ENCODE peak calls at places on chromosomes 5 and 9, in ten cellular contexts. One of them, this sample, is unnamed.

GRCh38 chr5:55222061-55222818 is 4.9 kb downstream of the MCIDAS start:
- DNase-seq in ovary: no peak
- DNase-seq in IMR-90: no peak
- DNase-seq in heart left ventricle: no peak
- DNase-seq in cardiac muscle cell: no peak
- DNase-seq in A673: no peak
- DNase-seq in effector memory CD4-positive, alpha-beta T cell: no peak
- DNase-seq in SJCRH30: no peak
- DNase-seq in tibial artery: no peak
- DNase-seq in Peyer's patch: no peak
- DNase-seq in this sample: no peak

GRCh38 chr9:95189230-95190098 is 128.0 kb downstream of the FANCC start:
- DNase-seq in ovary: peak; percentile 42
- DNase-seq in IMR-90: peak; percentile 91
- DNase-seq in heart left ventricle: peak; percentile 35
- DNase-seq in cardiac muscle cell: no peak
- DNase-seq in A673: no peak
- DNase-seq in effector memory CD4-positive, alpha-beta T cell: no peak
- DNase-seq in SJCRH30: peak; percentile 40
- DNase-seq in tibial artery: peak; percentile 50
- DNase-seq in Peyer's patch: no peak
- DNase-seq in this sample: no peak

GRCh38 chr9:94950733-94951590 is 224.5 kb downstream of the AOPEP start:
- DNase-seq in ovary: no peak
- DNase-seq in IMR-90: peak; percentile 20
- DNase-seq in heart left ventricle: peak; percentile 45
- DNase-seq in cardiac muscle cell: peak; percentile 67
- DNase-seq in A673: no peak
- DNase-seq in effector memory CD4-positive, alpha-beta T cell: no peak
- DNase-seq in SJCRH30: no peak
- DNase-seq in tibial artery: no peak
- DNase-seq in Peyer's patch: no peak
- DNase-seq in this sample: no peak

GRCh38 chr5:96601811-96602244 is 60.3 kb upstream of the CAST start:
- DNase-seq in ovary: no peak
- DNase-seq in IMR-90: peak; percentile 75
- DNase-seq in heart left ventricle: no peak
- DNase-seq in cardiac muscle cell: peak; percentile 78
- DNase-seq in A673: peak; percentile 85
- DNase-seq in effector memory CD4-positive, alpha-beta T cell: peak; percentile 33
- DNase-seq in SJCRH30: peak; percentile 41
- DNase-seq in tibial artery: peak; percentile 51
- DNase-seq in Peyer's patch: peak; percentile 42
- DNase-seq in this sample: peak; percentile 47

GRCh38 chr5:107542831-107543231 is 127.9 kb downstream of the EFNA5 start:
- DNase-seq in ovary: peak; percentile 61
- DNase-seq in IMR-90: peak; percentile 40
- DNase-seq in heart left ventricle: peak; percentile 87
- DNase-seq in cardiac muscle cell: peak; percentile 26
- DNase-seq in A673: peak; percentile 29
- DNase-seq in effector memory CD4-positive, alpha-beta T cell: no peak
- DNase-seq in SJCRH30: peak; percentile 77
- DNase-seq in tibial artery: peak; percentile 86
- DNase-seq in Peyer's patch: peak; percentile 18
- DNase-seq in this sample: peak; percentile 74

GRCh38 chr5:136198453-136198852 is 5.5 kb upstream of the SMIM32 start:
- DNase-seq in ovary: no peak
- DNase-seq in IMR-90: no peak
- DNase-seq in heart left ventricle: no peak
- DNase-seq in cardiac muscle cell: no peak
- DNase-seq in A673: no peak
- DNase-seq in effector memory CD4-positive, alpha-beta T cell: no peak
- DNase-seq in SJCRH30: no peak
- DNase-seq in tibial artery: no peak
- DNase-seq in Peyer's patch: no peak
- DNase-seq in this sample: peak; percentile 17

GRCh38 chr5:380701-381309 is 59.3 kb downstream of the AHRR start:
- DNase-seq in ovary: no peak
- DNase-seq in IMR-90: no peak
- DNase-seq in heart left ventricle: no peak
- DNase-seq in cardiac muscle cell: no peak
- DNase-seq in A673: no peak
- DNase-seq in effector memory CD4-positive, alpha-beta T cell: no peak
- DNase-seq in SJCRH30: no peak
- DNase-seq in tibial artery: no peak
- DNase-seq in Peyer's patch: no peak
- DNase-seq in this sample: no peak

GRCh38 chr5:98464737-98465330 is 308.6 kb upstream of the RGMB start:
- DNase-seq in ovary: no peak
- DNase-seq in IMR-90: no peak
- DNase-seq in heart left ventricle: no peak
- DNase-seq in cardiac muscle cell: no peak
- DNase-seq in A673: no peak
- DNase-seq in effector memory CD4-positive, alpha-beta T cell: no peak
- DNase-seq in SJCRH30: no peak
- DNase-seq in tibial artery: no peak
- DNase-seq in Peyer's patch: no peak
- DNase-seq in this sample: no peak

GRCh38 chr5:175814676-175815075 is 56.7 kb upstream of the CPLX2 start:
- DNase-seq in ovary: no peak
- DNase-seq in IMR-90: peak; percentile 73
- DNase-seq in heart left ventricle: no peak
- DNase-seq in cardiac muscle cell: no peak
- DNase-seq in A673: peak; percentile 30
- DNase-seq in effector memory CD4-positive, alpha-beta T cell: no peak
- DNase-seq in SJCRH30: peak; percentile 71
- DNase-seq in tibial artery: no peak
- DNase-seq in Peyer's patch: no peak
- DNase-seq in this sample: no peak

GRCh38 chr5:137890850-137891249 is 1.6 kb downstream of the PKD2L2 start:
- DNase-seq in ovary: no peak
- DNase-seq in IMR-90: no peak
- DNase-seq in heart left ventricle: no peak
- DNase-seq in cardiac muscle cell: no peak
- DNase-seq in A673: no peak
- DNase-seq in effector memory CD4-positive, alpha-beta T cell: no peak
- DNase-seq in SJCRH30: no peak
- DNase-seq in tibial artery: no peak
- DNase-seq in Peyer's patch: no peak
- DNase-seq in this sample: no peak

GRCh38 chr5:137888875-137889759 is at the start of gene PKD2L2:
- DNase-seq in ovary: peak; percentile 85
- DNase-seq in IMR-90: peak; percentile 64
- DNase-seq in heart left ventricle: peak; percentile 93
- DNase-seq in cardiac muscle cell: peak; percentile 60
- DNase-seq in A673: peak; percentile 91
- DNase-seq in effector memory CD4-positive, alpha-beta T cell: peak; percentile 68
- DNase-seq in SJCRH30: no peak
- DNase-seq in tibial artery: peak; percentile 67
- DNase-seq in Peyer's patch: peak; percentile 80
- DNase-seq in this sample: peak; percentile 74

GRCh38 chr5:137891849-137892248 is 2.6 kb downstream of the PKD2L2 start:
- DNase-seq in ovary: no peak
- DNase-seq in IMR-90: no peak
- DNase-seq in heart left ventricle: no peak
- DNase-seq in cardiac muscle cell: no peak
- DNase-seq in A673: no peak
- DNase-seq in effector memory CD4-positive, alpha-beta T cell: no peak
- DNase-seq in SJCRH30: no peak
- DNase-seq in tibial artery: no peak
- DNase-seq in Peyer's patch: no peak
- DNase-seq in this sample: no peak

GRCh38 chr5:137887831-137888230 is 1.4 kb upstream of the PKD2L2 start:
- DNase-seq in ovary: no peak
- DNase-seq in IMR-90: no peak
- DNase-seq in heart left ventricle: no peak
- DNase-seq in cardiac muscle cell: no peak
- DNase-seq in A673: no peak
- DNase-seq in effector memory CD4-positive, alpha-beta T cell: no peak
- DNase-seq in SJCRH30: no peak
- DNase-seq in tibial artery: no peak
- DNase-seq in Peyer's patch: no peak
- DNase-seq in this sample: no peak

DNA sequence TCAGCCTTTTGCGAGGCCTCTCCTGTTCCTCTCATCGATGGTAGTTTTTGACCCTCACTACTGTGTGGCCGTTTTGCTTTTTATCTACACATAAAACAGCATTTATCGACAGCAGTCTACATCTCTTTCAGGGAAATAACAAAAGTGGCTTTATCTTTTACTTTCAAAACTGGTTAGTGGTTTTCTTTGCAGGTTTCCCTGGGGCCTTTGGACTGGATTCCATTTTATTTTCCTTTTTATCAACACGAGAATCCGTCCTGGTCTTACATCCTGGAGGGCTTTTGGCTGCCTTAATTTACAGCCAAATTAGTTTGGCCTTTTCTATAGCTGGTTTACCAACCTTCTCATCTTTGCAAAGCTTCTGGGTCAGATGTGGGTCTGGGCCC is 775 bp upstream of the PKD2L2 start:
- DNase-seq in ovary: no peak
- DNase-seq in IMR-90: no peak
- DNase-seq in heart left ventricle: no peak
- DNase-seq in cardiac muscle cell: no peak
- DNase-seq in A673: no peak
- DNase-seq in effector memory CD4-positive, alpha-beta T cell: no peak
- DNase-seq in SJCRH30: no peak
- DNase-seq in tibial artery: no peak
- DNase-seq in Peyer's patch: no peak
- DNase-seq in this sample: no peak
- H3K4me3 ChIP-seq in ovary: peak overlapping the region; percentile 41
- H3K4me3 ChIP-seq in IMR-90: no peak overlapping the region
- H3K4me3 ChIP-seq in heart left ventricle: peak overlapping the region; percentile 72
- H3K4me3 ChIP-seq in cardiac muscle cell: no peak overlapping the region
- H3K4me3 ChIP-seq in A673: no peak overlapping the region
- H3K4me3 ChIP-seq in effector memory CD4-positive, alpha-beta T cell: peak overlapping the region; percentile 69
- H3K4me3 ChIP-seq in SJCRH30: no peak overlapping the region
- H3K4me3 ChIP-seq in tibial artery: peak overlapping the region; percentile 48
- H3K4me3 ChIP-seq in Peyer's patch: peak overlapping the region; percentile 49
- H3K4me3 ChIP-seq in this sample: no peak overlapping the region

DNA sequence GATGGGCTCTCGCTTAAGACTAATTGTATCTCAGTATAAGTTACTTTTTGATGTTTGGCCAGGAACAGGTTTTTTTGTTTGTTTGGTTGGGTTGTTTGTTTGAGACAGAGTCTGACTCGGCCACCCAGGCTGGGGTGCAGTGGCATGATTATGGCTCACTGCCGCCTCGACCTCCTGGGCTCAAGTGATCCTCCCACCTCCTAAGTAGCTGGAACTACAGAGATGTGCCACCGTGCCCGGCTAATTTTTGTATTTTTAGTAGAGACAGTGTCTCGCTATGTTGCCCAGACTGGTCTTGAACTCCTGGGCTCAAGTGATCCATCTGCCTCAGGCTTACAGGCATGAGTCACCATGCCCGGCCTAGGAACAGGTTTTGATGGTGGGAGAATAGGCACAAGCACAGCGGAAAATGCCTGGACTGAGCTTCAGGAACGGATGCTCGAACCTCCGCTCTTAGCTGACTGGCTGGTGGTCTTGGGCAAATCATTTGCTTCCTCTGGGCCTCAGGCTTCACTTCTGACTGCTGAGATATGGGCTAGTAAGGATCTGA is 11.4 kb upstream of the SYNPO start:
- DNase-seq in ovary: no peak
- DNase-seq in IMR-90: no peak
- DNase-seq in heart left ventricle: no peak
- DNase-seq in cardiac muscle cell: no peak
- DNase-seq in A673: no peak
- DNase-seq in effector memory CD4-positive, alpha-beta T cell: no peak
- DNase-seq in SJCRH30: no peak
- DNase-seq in tibial artery: no peak
- DNase-seq in Peyer's patch: no peak
- DNase-seq in this sample: no peak
- H3K4me1 ChIP-seq in ovary: peaks cover 20% of the 10 kb centered on the region
- H3K4me1 ChIP-seq in IMR-90: peaks cover 50% of the 10 kb centered on the region
- H3K4me1 ChIP-seq in heart left ventricle: peaks cover 81% of the 10 kb centered on the region
- H3K4me1 ChIP-seq in cardiac muscle cell: peaks cover 10% of the 10 kb centered on the region
- H3K4me1 ChIP-seq in A673: peaks cover 25% of the 10 kb centered on the region
- H3K4me1 ChIP-seq in effector memory CD4-positive, alpha-beta T cell: peaks cover 9% of the 10 kb centered on the region
- H3K4me1 ChIP-seq in SJCRH30: peaks cover 32% of the 10 kb centered on the region
- H3K4me1 ChIP-seq in tibial artery: peaks cover 74% of the 10 kb centered on the region
- H3K4me1 ChIP-seq in Peyer's patch: peaks cover 30% of the 10 kb centered on the region
- H3K4me1 ChIP-seq in this sample: peaks cover 7% of the 10 kb centered on the region

GRCh38 chr9:37927611-37928551 is 24.0 kb upstream of the SLC25A51 start:
- DNase-seq in ovary: no peak
- DNase-seq in IMR-90: no peak
- DNase-seq in heart left ventricle: no peak
- DNase-seq in cardiac muscle cell: no peak
- DNase-seq in A673: no peak
- DNase-seq in effector memory CD4-positive, alpha-beta T cell: no peak
- DNase-seq in SJCRH30: no peak
- DNase-seq in tibial artery: no peak
- DNase-seq in Peyer's patch: no peak
- DNase-seq in this sample: no peak

GRCh38 chr9:37926737-37927590 is 23.0 kb upstream of the SLC25A51 start:
- DNase-seq in ovary: no peak
- DNase-seq in IMR-90: no peak
- DNase-seq in heart left ventricle: peak; percentile 10
- DNase-seq in cardiac muscle cell: no peak
- DNase-seq in A673: peak; percentile 77
- DNase-seq in effector memory CD4-positive, alpha-beta T cell: no peak
- DNase-seq in SJCRH30: no peak
- DNase-seq in tibial artery: no peak
- DNase-seq in Peyer's patch: no peak
- DNase-seq in this sample: no peak

GRCh38 chr9:37928552-37929430 is 24.9 kb upstream of the SLC25A51 start:
- DNase-seq in ovary: no peak
- DNase-seq in IMR-90: no peak
- DNase-seq in heart left ventricle: no peak
- DNase-seq in cardiac muscle cell: no peak
- DNase-seq in A673: no peak
- DNase-seq in effector memory CD4-positive, alpha-beta T cell: no peak
- DNase-seq in SJCRH30: no peak
- DNase-seq in tibial artery: no peak
- DNase-seq in Peyer's patch: no peak
- DNase-seq in this sample: no peak

GRCh38 chr9:37931586-37931985 is 27.7 kb upstream of the SLC25A51 start:
- DNase-seq in ovary: no peak
- DNase-seq in IMR-90: peak; percentile 66
- DNase-seq in heart left ventricle: no peak
- DNase-seq in cardiac muscle cell: no peak
- DNase-seq in A673: no peak
- DNase-seq in effector memory CD4-positive, alpha-beta T cell: no peak
- DNase-seq in SJCRH30: no peak
- DNase-seq in tibial artery: no peak
- DNase-seq in Peyer's patch: no peak
- DNase-seq in this sample: no peak

GRCh38 chr9:37929441-37929895 is 25.5 kb upstream of the SLC25A51 start:
- DNase-seq in ovary: no peak
- DNase-seq in IMR-90: peak; percentile 66
- DNase-seq in heart left ventricle: no peak
- DNase-seq in cardiac muscle cell: no peak
- DNase-seq in A673: no peak
- DNase-seq in effector memory CD4-positive, alpha-beta T cell: no peak
- DNase-seq in SJCRH30: no peak
- DNase-seq in tibial artery: no peak
- DNase-seq in Peyer's patch: no peak
- DNase-seq in this sample: no peak
- H3K27ac ChIP-seq in ovary: no peak overlapping the region
- H3K27ac ChIP-seq in IMR-90: no peak overlapping the region
- H3K27ac ChIP-seq in heart left ventricle: no peak overlapping the region
- H3K27ac ChIP-seq in cardiac muscle cell: no peak overlapping the region
- H3K27ac ChIP-seq in A673: no peak overlapping the region
- H3K27ac ChIP-seq in effector memory CD4-positive, alpha-beta T cell: no peak overlapping the region
- H3K27ac ChIP-seq in SJCRH30: no peak overlapping the region
- H3K27ac ChIP-seq in tibial artery: no peak overlapping the region
- H3K27ac ChIP-seq in Peyer's patch: no peak overlapping the region
- H3K27ac ChIP-seq in this sample: no peak overlapping the region

GRCh38 chr9:11558043-11558442 is 945.2 kb upstream of the PTPRD start:
- DNase-seq in ovary: no peak
- DNase-seq in IMR-90: no peak
- DNase-seq in heart left ventricle: no peak
- DNase-seq in cardiac muscle cell: no peak
- DNase-seq in A673: no peak
- DNase-seq in effector memory CD4-positive, alpha-beta T cell: no peak
- DNase-seq in SJCRH30: no peak
- DNase-seq in tibial artery: no peak
- DNase-seq in Peyer's patch: no peak
- DNase-seq in this sample: no peak
- H3K4me3 ChIP-seq in ovary: no peak overlapping the region
- H3K4me3 ChIP-seq in IMR-90: no peak overlapping the region
- H3K4me3 ChIP-seq in heart left ventricle: no peak overlapping the region
- H3K4me3 ChIP-seq in cardiac muscle cell: no peak overlapping the region
- H3K4me3 ChIP-seq in A673: no peak overlapping the region
- H3K4me3 ChIP-seq in effector memory CD4-positive, alpha-beta T cell: no peak overlapping the region
- H3K4me3 ChIP-seq in SJCRH30: no peak overlapping the region
- H3K4me3 ChIP-seq in tibial artery: no peak overlapping the region
- H3K4me3 ChIP-seq in Peyer's patch: no peak overlapping the region
- H3K4me3 ChIP-seq in this sample: no peak overlapping the region